ENCODE peak calls at places on chromosomes 6 and 20, in five cellular contexts. D is COR-L47, X is lung microvascular endothelial cell, V is endothelial cell, I is mesenchymal stem cell. J is an unnamed sample.

GRCh38 chr6:3296537-3297453 is 38.0 kb downstream of the PSMG4 start:
- DNase-seq in D (no peak), X (no peak), V (no peak), I (peak), J (no peak)

GRCh38 chr6:54717849-54718455 is 128.6 kb upstream of the FAM83B start:
- DNase-seq in D (peak), X (peak), V (peak), I (peak), J (peak)

GRCh38 chr6:12138377-12138776 is 126.3 kb downstream of the HIVEP1 start:
- DNase-seq in D (no peak), X (no peak), V (no peak), I (peak), J (no peak)

GRCh38 chr6:80382796-80383195 is 276.3 kb downstream of the BCKDHB start:
- DNase-seq in D (no peak), X (peak), V (no peak), I (peak), J (no peak)

GRCh38 chr6:164507197-164507957 is 802.0 kb downstream of the C6orf118 start:
- DNase-seq in D (no peak), X (no peak), V (no peak), I (peak), J (no peak)

GRCh38 chr6:128725271-128726233 is 157.4 kb upstream of the LAMA2 start:
- DNase-seq in D (no peak), X (peak), V (peak), I (peak), J (peak)

GRCh38 chr6:23267651-23268050 is 698.3 kb downstream of the HDGFL1 start:
- DNase-seq in D (no peak), X (no peak), V (no peak), I (no peak), J (no peak)

GRCh38 chr20:3166913-3167342 is 6.4 kb downstream of the LZTS3 start:
- DNase-seq in D (no peak), X (no peak), V (no peak), I (no peak), J (peak)

GRCh38 chr6:74939309-74939708 is 266.5 kb downstream of the COL12A1 start:
- DNase-seq in D (no peak), X (peak), V (no peak), I (no peak), J (no peak)

GRCh38 chr20:58524814-58525213 is 9.6 kb upstream of the APCDD1L start:
- DNase-seq in D (no peak), X (peak), V (no peak), I (no peak), J (no peak)

GRCh38 chr6:164063346-164063745 is 648.8 kb downstream of the QKI start:
- DNase-seq in D (no peak), X (no peak), V (no peak), I (no peak), J (no peak)

GRCh38 chr6:12717356-12717755 is 789 bp downstream of the PHACTR1 start:
- DNase-seq in D (peak), X (peak), V (no peak), I (no peak), J (peak)

GRCh38 chr6:152948150-152948768 is 34.6 kb downstream of the FBXO5 start:
- DNase-seq in D (peak), X (peak), V (peak), I (peak), J (peak)

GRCh38 chr6:22828179-22829062 is 259.1 kb downstream of the HDGFL1 start:
- DNase-seq in D (peak), X (peak), V (peak), I (peak), J (peak)

GRCh38 chr6:24489881-24490280 is 503 bp upstream of the GPLD1 start:
- DNase-seq in D (no peak), X (no peak), V (no peak), I (peak), J (no peak)

GRCh38 chr20:17431621-17432364 is 99.4 kb downstream of the BFSP1 start:
- DNase-seq in D (peak), X (peak), V (peak), I (peak), J (peak)

GRCh38 chr20:32685541-32686529 is 12.1 kb upstream of the C20orf203 start:
- DNase-seq in D (no peak), X (no peak), V (no peak), I (peak), J (peak)

GRCh38 chr20:15925376-15925775 is 647.9 kb downstream of the KIF16B start:
- DNase-seq in D (no peak), X (no peak), V (no peak), I (no peak), J (no peak)

GRCh38 chr6:112337209-112337638 is 9.9 kb upstream of the RFPL4B start:
- DNase-seq in D (peak), X (peak), V (peak), I (peak), J (peak)

GRCh38 chr6:138278326-138278725 is 60.0 kb upstream of the PBOV1 start:
- DNase-seq in D (no peak), X (peak), V (no peak), I (peak), J (no peak)

GRCh38 chr20:48012401-48012974 is 227.2 kb upstream of the SULF2 start:
- DNase-seq in D (no peak), X (peak), V (no peak), I (peak), J (peak)

GRCh38 chr6:41736207-41736710 is 851 bp upstream of the TFEB start:
- DNase-seq in D (no peak), X (no peak), V (no peak), I (no peak), J (no peak)

GRCh38 chr6:31794294-31794865 is 1.2 kb downstream of the VARS1 start:
- DNase-seq in D (no peak), X (peak), V (no peak), I (peak), J (no peak)

GRCh38 chr6:162856885-162857284 is 129.1 kb downstream of the PACRG start:
- DNase-seq in D (peak), X (peak), V (peak), I (peak), J (peak)

GRCh38 chr6:167578371-167578901 is 248.3 kb upstream of the AFDN start:
- DNase-seq in D (no peak), X (no peak), V (no peak), I (no peak), J (no peak)

GRCh38 chr6:96032646-96033045 is 16.9 kb downstream of the FUT9 start:
- DNase-seq in D (peak), X (no peak), V (no peak), I (no peak), J (no peak)

GRCh38 chr20:38885357-38885756 is 40.9 kb upstream of the FAM83D start:
- DNase-seq in D (no peak), X (no peak), V (no peak), I (no peak), J (no peak)

GRCh38 chr6:25703005-25703404 is 51.0 kb downstream of the SCGN start:
- DNase-seq in D (no peak), X (no peak), V (no peak), I (no peak), J (no peak)

GRCh38 chr6:45830441-45831139 is 185.1 kb downstream of the CLIC5 start:
- DNase-seq in D (no peak), X (no peak), V (no peak), I (peak), J (no peak)

GRCh38 chr6:127022297-127022696 is 96.2 kb upstream of the RSPO3 start:
- DNase-seq in D (peak), X (no peak), V (no peak), I (peak), J (peak)

GRCh38 chr20:31713312-31714049 is 9.2 kb downstream of the BCL2L1 start:
- DNase-seq in D (no peak), X (peak), V (peak), I (peak), J (no peak)

GRCh38 chr6:44662461-44663121 is 275.1 kb downstream of the CDC5L start:
- DNase-seq in D (no peak), X (no peak), V (no peak), I (no peak), J (no peak)

GRCh38 chr20:6731951-6732580 is 35.4 kb upstream of the BMP2 start:
- DNase-seq in D (no peak), X (no peak), V (no peak), I (no peak), J (no peak)

GRCh38 chr6:137352859-137353258 is 133.7 kb upstream of the IFNGR1 start:
- DNase-seq in D (no peak), X (peak), V (no peak), I (no peak), J (no peak)

GRCh38 chr6:151702851-151703629 is 104.4 kb upstream of the ESR1 start:
- DNase-seq in D (no peak), X (no peak), V (no peak), I (no peak), J (no peak)

GRCh38 chr6:51292659-51293058 is 474.0 kb downstream of the TFAP2B start:
- DNase-seq in D (no peak), X (no peak), V (no peak), I (no peak), J (no peak)

GRCh38 chr6:63597142-63598000 is 25.1 kb downstream of the LOC128125822 start:
- DNase-seq in D (no peak), X (no peak), V (no peak), I (no peak), J (no peak)